ENCODE peak calls at places on chromosomes 16 and 17, in four cellular contexts. N, C, P and M are unnamed samples.

GRCh38 chr16:75385507-75386152 is 47.7 kb downstream of the CFDP1 start:
- DNase-seq in P (no peak), C (no peak), N (no peak), M (peak; percentile 61)

GRCh38 chr17:72846399-72846798 is 246.1 kb downstream of the SLC39A11 start:
- DNase-seq in N (no peak), P (no peak), C (no peak), M (no peak)

GRCh38 chr16:51812945-51813344 is 661.9 kb upstream of the SALL1 start:
- DNase-seq in P (no peak), C (no peak), N (no peak), M (no peak)

GRCh38 chr17:67605259-67605912 is 112.3 kb upstream of the NOL11 start:
- DNase-seq in N (no peak), C (peak; percentile 79), P (peak; percentile 71), M (no peak)

GRCh38 chr17:50148226-50149098 is 2.0 kb downstream of the PPP1R9B start:
- DNase-seq in P (peak; percentile 60), C (peak; percentile 73), N (peak; percentile 69), M (peak; percentile 89)

GRCh38 chr17:371583-371982 is 19.0 kb upstream of the RPH3AL start:
- DNase-seq in P (no peak), C (no peak), N (no peak), M (no peak)

GRCh38 chr17:2906907-2907306 is 110.7 kb downstream of the RAP1GAP2 start:
- DNase-seq in P (no peak), C (no peak), N (peak; percentile 30), M (no peak)

GRCh38 chr17:39695089-39695474 is 4.8 kb upstream of the ERBB2 start:
- DNase-seq in P (no peak), N (no peak), C (no peak), M (no peak)

GRCh38 chr17:79628861-79629547 is 18.2 kb upstream of the RBFOX3 start:
- DNase-seq in N (no peak), C (no peak), P (no peak), M (no peak)

GRCh38 chr17:30413109-30413508 is 34.4 kb downstream of the CPD start:
- DNase-seq in C (no peak), P (no peak), N (no peak), M (no peak)

GRCh38 chr16:84460406-84461028 is 43.9 kb downstream of the MEAK7 start:
- DNase-seq in C (no peak), N (no peak), P (no peak), M (no peak)

GRCh38 chr16:52837251-52837650 is 215.4 kb downstream of the CHD9NB start:
- DNase-seq in P (no peak), N (no peak), C (no peak), M (no peak)